ENCODE peak calls at places on chromosomes 5 and 9, in ten cellular contexts. M is HCEC 1CT; Q is CD4-positive, CD25-positive, alpha-beta regulatory T cell; G is GM04503; R is KBM-7; D is NCI-H460; L is transverse colon; C is skeletal muscle cell; H is effector CD4-positive, alpha-beta T cell; V is caudate nucleus. N is an unnamed sample.

GRCh38 chr5:171592076-171592475 is 172.6 kb downstream of the FGF18 start:
- DNase-seq in Q (no peak), M (no peak), L (no peak), V (no peak), D (no peak), G (no peak), R (no peak), H (no peak), C (no peak), N (no peak)

GRCh38 chr5:180609386-180609785 is 18.1 kb upstream of the SCGB3A1 start:
- DNase-seq in V (no peak), C (no peak), H (no peak), Q (no peak), R (no peak), G (no peak), L (no peak), D (no peak), M (no peak), N (no peak)

GRCh38 chr5:59810041-59810440 is 83.5 kb downstream of the PDE4D start:
- DNase-seq in V (peak; percentile 44), C (no peak), D (peak; percentile 77), Q (peak; percentile 30), L (peak; percentile 76), G (no peak), H (peak; percentile 43), R (peak; percentile 69), M (peak; percentile 70), N (peak; percentile 44)

GRCh38 chr5:79526928-79527327 is 13.0 kb upstream of the HOMER1 start:
- DNase-seq in Q (no peak), V (no peak), G (no peak), R (no peak), M (no peak), C (no peak), H (no peak), L (no peak), D (no peak), N (no peak)

GRCh38 chr9:112032009-112032408 is 135.4 kb downstream of the UGCG start:
- DNase-seq in R (no peak), G (no peak), D (no peak), L (no peak), V (no peak), H (no peak), M (no peak), Q (no peak), C (no peak), N (no peak)

GRCh38 chr5:147963948-147964693 is 57.8 kb upstream of the C5orf46 start:
- DNase-seq in C (no peak), G (no peak), H (no peak), V (no peak), L (no peak), R (no peak), Q (no peak), D (no peak), M (no peak), N (no peak)

GRCh38 chr9:38416461-38416860 is 7.8 kb downstream of the IGFBPL1 start:
- DNase-seq in G (no peak), C (no peak), D (no peak), H (no peak), V (no peak), L (no peak), M (peak; percentile 14), R (no peak), Q (no peak), N (no peak)

GRCh38 chr9:16485155-16485554 is 385.3 kb downstream of the BNC2 start:
- DNase-seq in D (no peak), R (no peak), H (no peak), Q (no peak), L (no peak), G (no peak), V (no peak), C (no peak), M (no peak), N (no peak)

GRCh38 chr5:180380856-180381255 is 27.7 kb upstream of the GFPT2 start:
- DNase-seq in R (no peak), V (no peak), M (no peak), Q (no peak), L (no peak), H (no peak), G (no peak), D (no peak), C (no peak), N (no peak)

GRCh38 chr5:178627259-178627598 is 379 bp upstream of the CLK4 start:
- DNase-seq in L (no peak), G (no peak), M (no peak), D (no peak), C (no peak), H (no peak), Q (no peak), R (no peak), V (no peak), N (no peak)

GRCh38 chr9:98851730-98852462 is 44.4 kb downstream of the GALNT12 start:
- DNase-seq in L (no peak), H (no peak), V (no peak), M (no peak), R (no peak), G (no peak), D (no peak), C (no peak), Q (no peak), N (no peak)

GRCh38 chr9:470795-471194 is 256.1 kb downstream of the DOCK8 start:
- DNase-seq in H (no peak), R (no peak), M (no peak), G (no peak), D (no peak), L (no peak), V (no peak), C (no peak), Q (no peak), N (no peak)

GRCh38 chr9:136882109-136882946 is 4.0 kb upstream of the TRAF2 start:
- DNase-seq in C (peak; percentile 45), R (peak; percentile 28), G (no peak), D (no peak), Q (peak; percentile 78), M (peak; percentile 71), H (peak; percentile 85), V (no peak), L (peak; percentile 72), N (no peak)

GRCh38 chr9:81791076-81791475 is 101.7 kb upstream of the TLE1 start:
- DNase-seq in D (no peak), M (no peak), C (no peak), Q (no peak), L (no peak), R (no peak), G (no peak), H (no peak), V (no peak), N (no peak)

GRCh38 chr9:97473717-97474116 is 27.7 kb upstream of the TMOD1 start:
- DNase-seq in C (no peak), Q (no peak), R (no peak), H (no peak), G (no peak), V (peak; percentile 1), L (no peak), D (no peak), M (no peak), N (no peak)

GRCh38 chr9:36214571-36214970 is 23.9 kb downstream of the CLTA start:
- DNase-seq in D (no peak), Q (no peak), G (no peak), M (no peak), L (no peak), C (peak; percentile 32), V (no peak), R (no peak), H (no peak), N (no peak)

GRCh38 chr5:14171621-14172020 is 28.5 kb downstream of the TRIO start:
- DNase-seq in L (no peak), D (no peak), H (no peak), G (no peak), V (no peak), R (peak; percentile 56), Q (no peak), C (no peak), M (peak; percentile 91), N (no peak)

GRCh38 chr9:97737429-97737828 is 40.3 kb upstream of the XPA start:
- DNase-seq in M (peak; percentile 54), D (peak; percentile 35), H (no peak), G (no peak), L (no peak), C (no peak), R (no peak), V (no peak), Q (no peak), N (no peak)

GRCh38 chr5:72433520-72433919 is 73.7 kb downstream of the ZNF366 start:
- DNase-seq in M (no peak), G (no peak), R (no peak), H (no peak), L (no peak), V (no peak), Q (no peak), D (no peak), C (no peak), N (no peak)

GRCh38 chr5:140221697-140222223 is 46.8 kb downstream of the CYSTM1 start:
- DNase-seq in C (peak; percentile 56), G (peak; percentile 58), L (no peak), M (peak; percentile 91), R (no peak), H (no peak), V (no peak), Q (no peak), D (no peak), N (no peak)

GRCh38 chr9:99437145-99437544 is 215.1 kb downstream of the SEC61B start:
- DNase-seq in H (no peak), Q (no peak), D (no peak), L (no peak), R (no peak), G (no peak), V (no peak), C (no peak), M (no peak), N (no peak)

GRCh38 chr5:180098991-180099732 is 27.6 kb upstream of the RNF130 start:
- DNase-seq in C (no peak), L (no peak), Q (no peak), H (no peak), V (no peak), M (no peak), R (no peak), D (no peak), G (no peak), N (no peak)

N was measured in Jurkat, Clone E6-1.